ENCODE peak calls at places on chromosomes 3 and 15, in seven cellular contexts. E, S, I, P, J, F and A are unnamed samples.

GRCh38 chr15:39589193-39589814 is 8.4 kb downstream of the THBS1 start:
- DNase-seq in E (no peak), S (no peak), I (no peak), P (no peak), J (no peak), F (no peak), A (no peak)

GRCh38 chr3:42128526-42128925 is 37.4 kb downstream of the TRAK1 start:
- DNase-seq in E (no peak), S (no peak), I (no peak), P (no peak), J (no peak), F (no peak), A (no peak)

GRCh38 chr3:141875893-141876380 is 506 bp upstream of the ATP1B3 start:
- DNase-seq in E (peak), S (peak), I (no peak), P (peak), J (peak), F (peak), A (peak)

GRCh38 chr15:88398011-88398410 is 69.2 kb downstream of the MRPL46 start:
- DNase-seq in E (no peak), S (no peak), I (no peak), P (no peak), J (no peak), F (no peak), A (no peak)

GRCh38 chr15:42138411-42138810 is 18.0 kb downstream of the PLA2G4F start:
- DNase-seq in E (no peak), S (no peak), I (no peak), P (no peak), J (no peak), F (no peak), A (no peak)

GRCh38 chr15:60006203-60006782 is 2.2 kb downstream of the FOXB1 start:
- DNase-seq in E (peak), S (peak), I (no peak), P (peak), J (no peak), F (no peak), A (no peak)

GRCh38 chr15:62928996-62929350 is 113.6 kb upstream of the TPM1 start:
- DNase-seq in E (no peak), S (no peak), I (peak), P (no peak), J (no peak), F (no peak), A (peak)

GRCh38 chr3:87436781-87437543 is 160.6 kb upstream of the POU1F1 start:
- DNase-seq in E (peak), S (no peak), I (peak), P (no peak), J (no peak), F (no peak), A (peak)

GRCh38 chr3:152638707-152639450 is 196.1 kb upstream of the P2RY1 start:
- DNase-seq in E (peak), S (no peak), I (no peak), P (no peak), J (no peak), F (no peak), A (peak)

GRCh38 chr15:44298878-44299277 is 10.4 kb downstream of the GOLM2 start:
- DNase-seq in E (no peak), S (no peak), I (no peak), P (no peak), J (no peak), F (no peak), A (no peak)

GRCh38 chr3:71416868-71417267 is 166.7 kb downstream of the FOXP1 start:
- DNase-seq in E (no peak), S (no peak), I (no peak), P (no peak), J (no peak), F (no peak), A (no peak)

GRCh38 chr3:157175678-157176077 is 15.7 kb upstream of the CCNL1 start:
- DNase-seq in E (peak), S (no peak), I (no peak), P (no peak), J (no peak), F (peak), A (no peak)

GRCh38 chr15:78325092-78325843 is 14.9 kb upstream of the CRABP1 start:
- DNase-seq in E (no peak), S (no peak), I (no peak), P (no peak), J (no peak), F (no peak), A (no peak)

GRCh38 chr15:74422723-74423442 is 10.9 kb downstream of the SEMA7A start:
- DNase-seq in E (peak), S (no peak), I (no peak), P (no peak), J (peak), F (no peak), A (no peak)

GRCh38 chr3:83953417-83954089 is 1005.2 kb upstream of the CADM2 start:
- DNase-seq in E (no peak), S (no peak), I (peak), P (no peak), J (no peak), F (no peak), A (peak)

DNA sequence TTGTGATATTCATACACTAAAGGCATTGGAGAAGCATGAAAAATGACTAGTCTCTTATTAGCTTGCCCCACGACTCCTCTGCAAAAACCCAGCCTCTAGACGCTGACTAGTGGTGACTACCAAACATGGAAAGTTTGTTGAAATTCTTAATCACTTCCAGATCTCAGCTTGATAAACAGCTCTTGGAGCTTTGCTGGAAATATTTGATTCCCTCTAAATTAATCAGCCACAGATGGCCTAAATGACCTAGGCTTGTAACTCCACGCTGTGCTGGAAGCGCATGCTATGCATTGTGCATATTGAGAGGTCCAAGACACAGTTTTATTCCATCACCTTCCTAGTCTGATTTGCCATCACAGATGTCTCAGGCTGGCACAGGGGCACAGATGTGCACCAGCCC is 244.7 kb upstream of the ST8SIA2 start:
- DNase-seq in E (peak), S (no peak), I (no peak), P (no peak), J (no peak), F (no peak), A (no peak)
- H3K4me3 ChIP-seq in E (no peak), S (no peak), I (no peak), P (no peak), J (no peak), F (no peak), A (no peak)

GRCh38 chr15:75517233-75517632 is 61.9 kb downstream of the PTPN9 start:
- DNase-seq in E (no peak), S (no peak), I (no peak), P (no peak), J (no peak), F (no peak), A (no peak)
- H3K4me3 ChIP-seq in E (no peak), S (no peak), I (no peak), P (no peak), J (no peak), F (no peak), A (no peak)

GRCh38 chr3:123069021-123069381 is 2.2 kb downstream of the PDIA5 start:
- DNase-seq in E (no peak), S (no peak), I (no peak), P (no peak), J (no peak), F (peak), A (no peak)
- H3K4me3 ChIP-seq in E (peak), S (no peak), I (no peak), P (peak), J (peak), F (peak), A (peak)

DNA sequence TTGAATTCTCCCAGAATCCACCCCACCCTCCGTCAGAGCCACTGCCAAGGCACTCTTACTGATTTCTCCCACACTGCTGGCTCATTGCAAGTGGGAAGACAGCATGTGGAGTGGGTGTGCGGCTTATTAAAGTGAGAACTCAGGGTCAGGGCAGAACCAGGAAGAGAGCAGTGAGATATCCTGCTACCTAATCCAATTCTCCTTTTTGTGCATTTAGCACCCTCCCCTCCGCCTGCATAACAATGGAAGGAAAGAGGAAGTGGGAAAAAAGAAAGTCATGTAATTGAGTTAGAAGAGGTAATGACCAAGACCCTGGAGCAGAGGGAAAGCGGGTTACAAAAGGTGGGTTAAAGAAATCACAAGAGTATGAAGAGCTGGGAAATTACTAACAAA is 27.8 kb upstream of the PIK3CB start:
- DNase-seq in E (no peak), S (no peak), I (no peak), P (no peak), J (peak), F (no peak), A (no peak)
- H3K4me3 ChIP-seq in E (no peak), S (no peak), I (no peak), P (peak), J (no peak), F (no peak), A (no peak)

GRCh38 chr3:102665183-102665582 is 230.4 kb downstream of the ZPLD1 start:
- DNase-seq in E (no peak), S (no peak), I (no peak), P (no peak), J (no peak), F (no peak), A (no peak)

GRCh38 chr3:102662223-102662622 is 227.4 kb downstream of the ZPLD1 start:
- DNase-seq in E (no peak), S (no peak), I (no peak), P (no peak), J (no peak), F (no peak), A (no peak)

GRCh38 chr3:102668247-102668646 is 233.4 kb downstream of the ZPLD1 start:
- DNase-seq in E (no peak), S (no peak), I (no peak), P (no peak), J (no peak), F (no peak), A (no peak)

GRCh38 chr3:102660653-102661052 is 225.8 kb downstream of the ZPLD1 start:
- DNase-seq in E (no peak), S (no peak), I (no peak), P (no peak), J (no peak), F (no peak), A (no peak)

DNA sequence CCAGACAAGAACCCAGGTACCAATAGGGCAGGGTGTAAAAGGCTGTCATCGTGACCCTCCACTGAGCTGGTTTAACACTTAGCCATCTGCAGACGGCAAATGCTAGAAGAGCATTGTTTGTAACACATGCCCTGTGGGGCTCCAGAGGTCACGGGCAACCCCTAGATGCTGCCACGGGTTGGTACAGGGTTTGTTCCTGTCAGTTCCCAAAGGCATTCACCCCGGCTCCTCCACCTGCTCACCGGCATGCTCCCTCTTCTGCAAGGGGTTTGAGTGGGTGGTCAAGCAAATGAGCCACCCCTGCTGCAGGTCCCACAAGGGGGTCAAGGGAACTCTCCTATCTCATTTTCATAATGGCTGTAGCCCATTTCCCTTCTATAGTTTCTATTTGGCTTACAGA is 229.3 kb downstream of the ZPLD1 start:
- DNase-seq in E (no peak), S (no peak), I (no peak), P (no peak), J (no peak), F (no peak), A (no peak)
- H3K4me3 ChIP-seq in E (no peak), S (no peak), I (no peak), P (no peak), J (no peak), F (no peak), A (no peak)

GRCh38 chr15:67782592-67782991 is 42.7 kb upstream of the SKOR1 start:
- DNase-seq in E (no peak), S (no peak), I (no peak), P (peak), J (no peak), F (no peak), A (no peak)

GRCh38 chr15:67781061-67781460 is 44.2 kb upstream of the SKOR1 start:
- DNase-seq in E (no peak), S (no peak), I (no peak), P (no peak), J (no peak), F (no peak), A (no peak)

GRCh38 chr15:67784057-67784781 is 41.1 kb upstream of the SKOR1 start:
- DNase-seq in E (no peak), S (no peak), I (no peak), P (no peak), J (no peak), F (no peak), A (no peak)

GRCh38 chr15:67783303-67783702 is 42.0 kb upstream of the SKOR1 start:
- DNase-seq in E (no peak), S (no peak), I (no peak), P (no peak), J (no peak), F (no peak), A (no peak)

GRCh38 chr15:67781907-67782559 is 43.3 kb upstream of the SKOR1 start:
- DNase-seq in E (no peak), S (no peak), I (no peak), P (peak), J (no peak), F (no peak), A (no peak)
- H3K4me3 ChIP-seq in E (no peak), S (no peak), I (no peak), P (no peak), J (no peak), F (no peak), A (no peak)

DNA sequence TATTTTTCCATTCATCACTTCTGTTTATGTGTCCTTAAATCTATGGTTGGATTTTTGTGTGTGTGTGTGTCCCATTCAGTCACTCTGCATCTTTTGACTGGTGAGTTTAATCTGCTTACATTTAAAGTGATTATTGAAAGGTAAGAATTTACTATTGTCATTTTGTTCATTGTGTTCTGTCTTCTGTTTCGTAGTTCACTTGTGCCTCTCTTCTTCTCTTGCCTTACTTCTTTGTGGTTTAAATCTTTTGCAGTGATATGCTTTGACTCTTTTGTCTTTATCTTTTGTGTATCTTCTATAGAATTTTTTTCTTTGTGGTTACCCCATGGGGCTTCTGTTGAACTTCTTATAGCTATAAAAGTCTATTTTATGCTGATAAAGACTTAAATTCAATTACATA is 166.3 kb upstream of the UBE3A start:
- DNase-seq in E (no peak), S (no peak), I (no peak), P (no peak), J (no peak), F (no peak), A (no peak)
- H3K4me3 ChIP-seq in E (no peak), S (no peak), I (no peak), P (no peak), J (no peak), F (no peak), A (no peak)

GRCh38 chr15:73226064-73226463 is 142.7 kb downstream of the HCN4 start:
- DNase-seq in E (peak), S (no peak), I (no peak), P (no peak), J (no peak), F (no peak), A (peak)

GRCh38 chr15:73227433-73228056 is 141.2 kb downstream of the HCN4 start:
- DNase-seq in E (no peak), S (no peak), I (no peak), P (no peak), J (no peak), F (no peak), A (no peak)

GRCh38 chr15:73228128-73228646 is 140.6 kb downstream of the HCN4 start:
- DNase-seq in E (no peak), S (no peak), I (no peak), P (no peak), J (no peak), F (no peak), A (no peak)

DNA sequence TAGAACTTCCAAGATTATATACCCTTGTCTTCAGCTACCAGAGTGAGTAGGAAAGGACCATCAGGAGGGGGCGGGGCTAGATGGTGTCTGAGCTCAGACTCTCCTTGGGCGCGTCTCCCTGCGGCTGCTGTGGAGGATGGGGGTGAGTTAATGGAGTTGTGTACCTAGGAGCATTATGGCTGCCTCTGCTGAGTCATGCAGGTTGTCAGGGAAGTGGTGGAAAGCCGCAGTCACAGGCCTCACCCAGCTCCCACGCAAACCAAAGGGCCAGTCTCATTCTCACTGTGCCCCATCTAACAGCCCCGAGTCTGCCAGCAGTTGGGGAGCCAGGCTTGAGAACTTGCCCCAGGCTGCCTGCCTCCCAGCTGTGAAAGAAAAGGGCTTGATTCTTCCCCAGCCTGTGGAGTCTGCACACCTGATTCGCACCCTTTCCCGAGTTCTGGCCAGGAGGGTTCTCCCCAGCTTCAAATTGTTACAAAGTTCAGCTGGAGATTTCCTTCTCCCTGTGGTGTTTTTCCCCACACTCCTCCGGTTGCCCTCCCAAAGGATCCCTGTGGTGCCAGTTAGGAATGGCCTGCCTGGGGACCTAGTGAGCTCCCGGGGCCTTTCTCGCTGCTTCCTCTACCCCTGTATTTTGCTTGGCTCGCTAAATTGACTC is 143.3 kb downstream of the HCN4 start:
- DNase-seq in E (no peak), S (no peak), I (no peak), P (no peak), J (no peak), F (no peak), A (no peak)
- H3K4me3 ChIP-seq in E (no peak), S (no peak), I (no peak), P (no peak), J (no peak), F (peak), A (no peak)

GRCh38 chr3:114867359-114867758 is 279.7 kb downstream of the ZBTB20 start:
- DNase-seq in E (no peak), S (no peak), I (no peak), P (no peak), J (no peak), F (no peak), A (no peak)

GRCh38 chr3:114860526-114860925 is 286.6 kb downstream of the ZBTB20 start:
- DNase-seq in E (no peak), S (no peak), I (no peak), P (no peak), J (no peak), F (no peak), A (no peak)

GRCh38 chr3:114861666-114862065 is 285.4 kb downstream of the ZBTB20 start:
- DNase-seq in E (no peak), S (no peak), I (no peak), P (no peak), J (no peak), F (no peak), A (peak)

GRCh38 chr3:114866430-114866829 is 280.7 kb downstream of the ZBTB20 start:
- DNase-seq in E (no peak), S (no peak), I (no peak), P (no peak), J (no peak), F (no peak), A (no peak)

GRCh38 chr3:114863848-114864247 is 283.2 kb downstream of the ZBTB20 start:
- DNase-seq in E (peak), S (no peak), I (no peak), P (no peak), J (no peak), F (no peak), A (no peak)
- H3K4me3 ChIP-seq in E (no peak), S (no peak), I (no peak), P (no peak), J (no peak), F (peak), A (no peak)